ENCODE peak calls at places on chromosomes 1 and 21, in eight cellular contexts. Q is KG1; Y is Ammon's horn; M is fibroblast of the conjunctiva; H is stromal cell of bone marrow; X is NCI-H2029 treated with DMSO at 0.1 percent for 48 hours; B is stimulated activated CD8-positive, alpha-beta memory T cell treated with anti-CD3 and anti-CD28 coated beads, Interleukin-7, amount 100 ng/mL, for 1 hour; O is stimulated activated effector memory CD8-positive, alpha-beta T cell treated with anti-CD3 and anti-CD28 coated beads, Interleukin-12 subunit alpha, Interleukin-12 subunit beta, amount 100 ng/mL, for 72 hours. K is an unnamed sample.

GRCh38 chr1:116508090-116508983 is 62.5 kb downstream of the CD58 start:
- DNase-seq in Q (no peak), Y (no peak), M (no peak), H (no peak), X (no peak), B (no peak), O (no peak), K (no peak)

GRCh38 chr1:194102607-194103006 is 916.2 kb upstream of the B3GALT2 start:
- DNase-seq in Q (no peak), Y (no peak), M (no peak), H (no peak), X (no peak), B (no peak), O (no peak), K (no peak)

GRCh38 chr21:29347274-29347681 is 48.6 kb downstream of the BACH1 start:
- DNase-seq in Q (no peak), Y (no peak), M (no peak), H (no peak), X (no peak), B (no peak), O (no peak), K (no peak)

GRCh38 chr1:204830671-204831585 is 39.7 kb upstream of the NFASC start:
- DNase-seq in Q (no peak), Y (peak; percentile 44), M (no peak), H (no peak), X (peak; percentile 35), B (no peak), O (no peak), K (no peak)

GRCh38 chr1:152907686-152908601 is at the start of gene IVL:
- DNase-seq in Q (no peak), Y (no peak), M (no peak), H (no peak), X (no peak), B (no peak), O (no peak), K (no peak)

GRCh38 chr1:153928245-153928644 is 5.5 kb upstream of the GATAD2B start:
- DNase-seq in Q (no peak), Y (no peak), M (no peak), H (no peak), X (no peak), B (no peak), O (no peak), K (no peak)

GRCh38 chr1:28200234-28200873 is 23.9 kb upstream of the PTAFR start:
- DNase-seq in Q (no peak), Y (no peak), M (no peak), H (no peak), X (no peak), B (no peak), O (no peak), K (no peak)

GRCh38 chr1:226181996-226182714 is 4.4 kb downstream of the ACBD3 start:
- DNase-seq in Q (no peak), Y (peak; percentile 49), M (peak; percentile 57), H (no peak), X (no peak), B (no peak), O (no peak), K (no peak)

GRCh38 chr1:55813619-55814018 is 598.5 kb upstream of the USP24 start:
- DNase-seq in Q (no peak), Y (no peak), M (peak; percentile 78), H (peak; percentile 78), X (no peak), B (no peak), O (no peak), K (no peak)

GRCh38 chr21:45516071-45516670 is 26.1 kb downstream of the SLC19A1 start:
- DNase-seq in Q (no peak), Y (no peak), M (no peak), H (no peak), X (no peak), B (no peak), O (no peak), K (no peak)

GRCh38 chr1:160672789-160673695 is 26.2 kb upstream of the SLAMF1 start:
- DNase-seq in Q (no peak), Y (no peak), M (no peak), H (no peak), X (no peak), B (no peak), O (no peak), K (no peak)

GRCh38 chr1:109299087-109299983 is 7.5 kb downstream of the MYBPHL start:
- DNase-seq in Q (no peak), Y (peak; percentile 96), M (peak; percentile 45), H (peak; percentile 41), X (no peak), B (no peak), O (no peak), K (peak; percentile 81)

GRCh38 chr1:229363723-229364122 is 20.9 kb upstream of the CCSAP start:
- DNase-seq in Q (no peak), Y (no peak), M (no peak), H (no peak), X (no peak), B (no peak), O (no peak), K (no peak)

GRCh38 chr1:241612533-241613505 is 27.4 kb downstream of the CHML start:
- DNase-seq in Q (no peak), Y (no peak), M (peak; percentile 76), H (peak; percentile 85), X (no peak), B (no peak), O (no peak), K (peak; percentile 40)

GRCh38 chr1:192707978-192708547 is 72.1 kb downstream of the RGS13 start:
- DNase-seq in Q (no peak), Y (no peak), M (no peak), H (no peak), X (no peak), B (no peak), O (no peak), K (no peak)

GRCh38 chr1:230728710-230729392 is 14.9 kb upstream of the AGT start:
- DNase-seq in Q (no peak), Y (peak; percentile 74), M (peak; percentile 37), H (no peak), X (no peak), B (no peak), O (no peak), K (no peak)

GRCh38 chr1:42776499-42776898 is 8.3 kb upstream of the TMEM269 start:
- DNase-seq in Q (no peak), Y (no peak), M (no peak), H (no peak), X (no peak), B (no peak), O (no peak), K (no peak)

GRCh38 chr1:39995973-39996393 is 41.0 kb downstream of the MFSD2A start:
- DNase-seq in Q (peak; percentile 12), Y (no peak), M (no peak), H (no peak), X (no peak), B (no peak), O (no peak), K (no peak)

GRCh38 chr1:13699510-13699909 is 478 bp upstream of the PRDM2 start:
- DNase-seq in Q (no peak), Y (peak; percentile 5), M (no peak), H (no peak), X (peak; percentile 32), B (no peak), O (peak; percentile 10), K (no peak)

GRCh38 chr1:183443025-183443424 is 24.8 kb upstream of the NMNAT2 start:
- DNase-seq in Q (no peak), Y (peak; percentile 45), M (no peak), H (no peak), X (no peak), B (no peak), O (no peak), K (no peak)

GRCh38 chr1:168095476-168095875 is 41.3 kb downstream of the GPR161 start:
- DNase-seq in Q (no peak), Y (no peak), M (no peak), H (no peak), X (no peak), B (no peak), O (no peak), K (no peak)

GRCh38 chr1:37513795-37514349 is 694 bp downstream of the MEAF6 start:
- DNase-seq in Q (no peak), Y (peak; percentile 15), M (no peak), H (no peak), X (peak; percentile 86), B (no peak), O (peak; percentile 35), K (no peak)

GRCh38 chr21:44053567-44053966 is 41.5 kb downstream of the TRAPPC10 start:
- DNase-seq in Q (no peak), Y (no peak), M (no peak), H (no peak), X (no peak), B (no peak), O (no peak), K (no peak)

GRCh38 chr1:41382531-41383090 is 21.4 kb downstream of the FOXO6 start:
- DNase-seq in Q (no peak), Y (no peak), M (no peak), H (no peak), X (no peak), B (no peak), O (no peak), K (no peak)

GRCh38 chr1:62062087-62062486 is 132.6 kb upstream of the L1TD1 start:
- DNase-seq in Q (no peak), Y (no peak), M (no peak), H (no peak), X (no peak), B (no peak), O (no peak), K (no peak)

K was measured in smooth muscle cell of the brain vasculature.